ENCODE peak calls at places on chromosome 22, in seven cellular contexts. S, Y, A, O, F, W and N are unnamed samples.
A peak's percentile ranks its signal among the peaks of the same experiment; 100 is the strongest.

GRCh38 chr22:26170795-26171194 is 1.5 kb downstream of the SEZ6L start:
- DNase-seq in Y (no peak), A (no peak), S (no peak), F (no peak), W (no peak), O (no peak), N (no peak)

GRCh38 chr22:18001040-18001893 is 23.1 kb downstream of the MICAL3 start:
- DNase-seq in O (peak; percentile 94), Y (peak; percentile 93), A (peak; percentile 69), W (peak; percentile 99), S (peak; percentile 93), F (peak; percentile 98), N (peak; percentile 83)

GRCh38 chr22:20211997-20212753 is 55.9 kb downstream of the RTN4R start:
- DNase-seq in O (peak; percentile 74), A (no peak), F (no peak), W (no peak), Y (peak; percentile 72), S (peak; percentile 85), N (no peak)

GRCh38 chr22:32752868-32753520 is 48.5 kb upstream of the TIMP3 start:
- DNase-seq in F (no peak), W (no peak), O (no peak), Y (no peak), A (no peak), S (no peak), N (no peak)

GRCh38 chr22:22710719-22711531 is 66.5 kb downstream of the GGTLC2 start:
- DNase-seq in W (peak; percentile 69), A (peak; percentile 58), O (peak; percentile 65), F (peak; percentile 46), Y (peak; percentile 71), S (peak; percentile 84), N (no peak)

GRCh38 chr22:25818541-25818940 is 76.6 kb downstream of the MYO18B start:
- DNase-seq in W (no peak), A (no peak), S (no peak), F (no peak), Y (no peak), O (no peak), N (no peak)

GRCh38 chr22:46815896-46816721 is 53.7 kb downstream of the TBC1D22A start:
- DNase-seq in A (no peak), F (no peak), O (no peak), W (no peak), Y (no peak), S (no peak), N (no peak)

GRCh38 chr22:41009222-41009948 is 58.2 kb downstream of the RBX1 start:
- DNase-seq in A (no peak), O (no peak), S (peak; percentile 68), F (no peak), Y (peak; percentile 50), W (no peak), N (no peak)

GRCh38 chr22:39428597-39429071 is 28.2 kb upstream of the MGAT3 start:
- DNase-seq in S (no peak), W (no peak), Y (peak; percentile 26), F (no peak), O (no peak), A (no peak), N (peak; percentile 90)

GRCh38 chr22:32200752-32201151 is 4.1 kb downstream of the RFPL2 start:
- DNase-seq in Y (no peak), A (no peak), F (no peak), W (peak; percentile 30), S (no peak), O (no peak), N (no peak)

DNA sequence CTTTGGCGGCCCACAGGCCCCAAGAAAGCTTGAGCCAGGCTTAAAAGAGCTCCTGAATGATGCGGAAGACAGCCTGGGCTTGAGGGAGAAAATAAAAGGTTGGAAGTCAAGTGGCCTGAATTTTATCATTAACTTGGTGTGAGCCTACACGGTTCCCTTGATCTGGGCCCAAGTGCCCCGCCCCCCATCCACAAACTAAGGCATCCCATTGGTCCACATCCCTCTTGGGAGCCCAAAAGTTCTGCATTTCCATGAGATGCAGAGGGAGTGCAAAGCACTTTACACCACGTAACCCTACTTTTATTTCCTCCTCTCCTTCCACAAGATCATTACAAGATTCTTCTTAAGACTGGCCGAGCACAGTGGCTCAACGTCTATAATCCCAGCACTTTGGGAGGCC is 22.2 kb downstream of the LARGE1 start:
- DNase-seq in W (no peak), F (no peak), O (no peak), A (no peak), S (no peak), Y (no peak), N (no peak)
- H3K4me1 ChIP-seq in W (peaks cover 39% of the 10 kb centered on the region), F (no peaks in the 10 kb centered on the region), O (no peaks in the 10 kb centered on the region), A (no peaks in the 10 kb centered on the region), S (no peaks in the 10 kb centered on the region), Y (no peaks in the 10 kb centered on the region), N (peaks cover 33% of the 10 kb centered on the region)

GRCh38 chr22:42717197-42717967 is 3.3 kb downstream of the A4GALT start:
- DNase-seq in S (no peak), A (no peak), W (peak; percentile 72), Y (no peak), F (no peak), O (no peak), N (no peak)

GRCh38 chr22:42721045-42721434 is 370 bp upstream of the A4GALT start:
- DNase-seq in S (no peak), A (no peak), F (no peak), W (no peak), Y (no peak), O (no peak), N (no peak)

GRCh38 chr22:42719133-42719532 is 1.5 kb downstream of the A4GALT start:
- DNase-seq in S (no peak), Y (no peak), O (no peak), W (peak; percentile 57), F (no peak), A (no peak), N (no peak)

GRCh38 chr22:42720263-42721044 is at the start of gene A4GALT:
- DNase-seq in F (no peak), Y (no peak), O (no peak), W (peak; percentile 61), A (no peak), S (no peak), N (no peak)

DNA sequence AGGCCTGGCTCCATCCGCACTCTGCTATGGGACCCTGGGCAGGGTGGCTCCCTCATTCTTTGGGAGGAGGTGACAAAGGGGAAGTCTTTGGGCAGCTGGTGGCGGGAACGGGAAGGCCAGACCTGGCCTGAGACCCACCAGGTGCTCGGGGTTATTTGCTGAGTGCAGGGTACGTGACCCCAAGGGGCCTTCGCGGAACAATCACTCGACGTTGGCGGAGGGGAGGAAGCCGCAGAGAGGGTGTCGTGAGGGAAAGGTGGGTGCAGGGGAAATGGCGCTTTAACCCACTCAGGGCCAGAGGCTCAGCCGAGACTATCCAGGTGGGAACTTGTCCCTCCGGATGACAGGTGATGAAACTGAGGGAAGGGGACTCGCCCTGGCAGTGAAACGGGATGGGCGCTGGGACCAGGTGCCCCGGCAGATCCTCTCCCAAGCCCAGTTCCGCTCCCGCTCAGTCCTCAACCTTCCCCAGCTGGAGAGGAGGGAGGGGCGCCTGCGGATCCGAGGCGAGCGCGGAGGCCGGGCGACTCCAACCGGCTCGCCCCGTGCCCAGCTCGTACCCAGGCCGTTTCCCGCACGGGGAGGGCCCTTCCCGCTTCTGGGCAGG is 911 bp downstream of the A4GALT start:
- DNase-seq in S (no peak), O (no peak), Y (no peak), A (no peak), F (no peak), W (peak; percentile 72), N (no peak)
- H3K4me3 ChIP-seq in S (peak overlapping the region; percentile 72), O (peak overlapping the region; percentile 93), Y (peak overlapping the region; percentile 30), A (no peak overlapping the region), F (peak overlapping the region; percentile 85), W (peak overlapping the region; percentile 83), N (peak overlapping the region; percentile 70)

GRCh38 chr22:38285015-38285414 is 12.2 kb upstream of the TMEM184B start:
- DNase-seq in O (no peak), Y (no peak), W (no peak), F (no peak), S (no peak), A (no peak), N (no peak)

GRCh38 chr22:38284042-38284402 is 11.2 kb upstream of the TMEM184B start:
- DNase-seq in A (no peak), W (no peak), Y (no peak), F (no peak), O (peak; percentile 92), S (no peak), N (no peak)

GRCh38 chr22:38290347-38290746 is 17.5 kb upstream of the TMEM184B start:
- DNase-seq in W (peak; percentile 64), S (no peak), O (no peak), A (no peak), F (no peak), Y (peak; percentile 73), N (no peak)

GRCh38 chr22:38289583-38290082 is 16.8 kb upstream of the TMEM184B start:
- DNase-seq in O (no peak), S (peak; percentile 76), F (no peak), A (no peak), W (no peak), Y (no peak), N (no peak)

GRCh38 chr22:38286915-38287669 is 14.3 kb upstream of the TMEM184B start:
- DNase-seq in O (no peak), Y (no peak), S (no peak), F (no peak), W (no peak), A (no peak), N (no peak)
- H3K9me3 ChIP-seq in O (no peaks in the 10 kb centered on the region), Y (no peaks in the 10 kb centered on the region), S (no peaks in the 10 kb centered on the region), F (no peaks in the 10 kb centered on the region), W (no peaks in the 10 kb centered on the region), A (no peaks in the 10 kb centered on the region), N (no peaks in the 10 kb centered on the region)

GRCh38 chr22:27773236-27773550 is 28.4 kb downstream of the MN1 start:
- DNase-seq in F (no peak), O (no peak), S (no peak), Y (no peak), A (no peak), W (no peak), N (no peak)

GRCh38 chr22:27769012-27769411 is 32.5 kb downstream of the MN1 start:
- DNase-seq in F (no peak), O (no peak), A (no peak), W (no peak), Y (no peak), S (no peak), N (no peak)

GRCh38 chr22:27772370-27773235 is 29.0 kb downstream of the MN1 start:
- DNase-seq in F (no peak), Y (no peak), S (no peak), O (no peak), W (no peak), A (no peak), N (no peak)

GRCh38 chr22:27774200-27774599 is 27.4 kb downstream of the MN1 start:
- DNase-seq in A (no peak), F (no peak), W (no peak), O (no peak), Y (no peak), S (no peak), N (no peak)

DNA sequence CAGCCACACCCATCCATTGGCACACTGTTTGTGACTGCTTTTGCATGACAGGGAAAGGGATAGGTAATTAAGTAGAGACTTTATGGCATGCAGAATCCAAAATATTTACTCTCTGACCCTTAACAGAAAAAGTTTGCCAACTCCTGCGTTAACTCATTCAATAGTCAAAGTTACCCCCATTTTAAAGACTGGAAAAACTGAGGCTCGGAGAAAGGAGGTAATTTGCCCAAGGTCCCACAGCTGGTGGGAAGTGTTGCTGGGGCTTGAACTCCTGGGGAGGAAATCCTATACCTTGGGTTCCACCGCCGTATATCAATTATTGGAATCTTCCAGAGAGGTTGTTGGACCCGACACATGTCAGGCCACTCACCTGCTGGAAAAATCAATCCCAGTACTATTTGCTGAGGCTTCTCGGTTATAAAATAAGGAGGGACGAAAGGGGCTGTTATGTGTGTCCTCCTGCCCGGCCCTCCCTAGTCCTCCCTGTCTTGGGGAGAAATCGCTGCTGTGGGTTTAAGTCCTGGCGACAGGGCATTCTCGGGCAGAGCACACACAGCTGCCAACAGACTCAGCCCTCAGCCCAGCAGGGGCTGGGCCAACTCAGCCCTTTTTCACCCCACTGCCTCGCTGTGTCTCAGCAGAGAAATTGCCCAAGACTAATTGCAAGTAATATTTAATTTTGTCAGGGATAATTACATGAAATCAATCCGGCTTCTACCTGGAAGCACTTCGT is 29.8 kb downstream of the MN1 start:
- DNase-seq in A (no peak), W (no peak), O (no peak), Y (no peak), F (no peak), S (no peak), N (no peak)
- H3K4me1 ChIP-seq in A (no peaks in the 10 kb centered on the region), W (no peaks in the 10 kb centered on the region), O (peaks cover 24% of the 10 kb centered on the region), Y (no peaks in the 10 kb centered on the region), F (no peaks in the 10 kb centered on the region), S (peaks cover 10% of the 10 kb centered on the region), N (peaks cover 4% of the 10 kb centered on the region)